ENCODE peak calls at places on chromosomes 7 and 10, in four cellular contexts. A is HCT116, S is HepG2, I is K562. N is an unnamed sample.

GRCh38 chr10:63622097-63622496 is 100.9 kb downstream of the REEP3 start:
- DNase-seq in A (no peak), S (no peak), I (no peak), N (no peak)

GRCh38 chr10:131099028-131099427 is 212.5 kb downstream of the TCERG1L start:
- DNase-seq in I (no peak), A (no peak), S (no peak), N (no peak)

GRCh38 chr10:35552622-35553342 is 52.4 kb upstream of the GJD4 start:
- DNase-seq in A (no peak), I (no peak), S (no peak), N (no peak)

GRCh38 chr10:110269641-110270318 is 34.9 kb downstream of the SMNDC1 start:
- DNase-seq in A (no peak), I (no peak), S (peak; percentile 59), N (no peak)

GRCh38 chr7:46681865-46682503 is 760.9 kb upstream of the IGFBP3 start:
- DNase-seq in I (no peak), S (no peak), A (no peak), N (no peak)

GRCh38 chr7:151851160-151851751 is 25.7 kb downstream of the PRKAG2 start:
- DNase-seq in A (no peak), I (no peak), S (no peak), N (no peak)

GRCh38 chr7:44646921-44647636 is 40.7 kb downstream of the OGDH start:
- DNase-seq in I (no peak), S (no peak), A (no peak), N (no peak)

GRCh38 chr10:28177944-28178637 is 124.8 kb downstream of the MPP7 start:
- DNase-seq in I (no peak), S (no peak), A (no peak), N (no peak)

GRCh38 chr7:43195256-43195655 is 82.8 kb downstream of the HECW1 start:
- DNase-seq in S (no peak), A (no peak), I (no peak), N (no peak)

GRCh38 chr10:23370106-23370505 is 25.5 kb upstream of the C10orf67 start:
- DNase-seq in A (no peak), I (no peak), S (no peak), N (no peak)

GRCh38 chr10:112539340-112539739 is 92.3 kb downstream of the VTI1A start:
- DNase-seq in I (no peak), A (peak; percentile 98), S (no peak), N (no peak)

GRCh38 chr10:63684257-63684936 is 163.2 kb downstream of the REEP3 start:
- DNase-seq in I (no peak), S (no peak), A (no peak), N (no peak)

DNA sequence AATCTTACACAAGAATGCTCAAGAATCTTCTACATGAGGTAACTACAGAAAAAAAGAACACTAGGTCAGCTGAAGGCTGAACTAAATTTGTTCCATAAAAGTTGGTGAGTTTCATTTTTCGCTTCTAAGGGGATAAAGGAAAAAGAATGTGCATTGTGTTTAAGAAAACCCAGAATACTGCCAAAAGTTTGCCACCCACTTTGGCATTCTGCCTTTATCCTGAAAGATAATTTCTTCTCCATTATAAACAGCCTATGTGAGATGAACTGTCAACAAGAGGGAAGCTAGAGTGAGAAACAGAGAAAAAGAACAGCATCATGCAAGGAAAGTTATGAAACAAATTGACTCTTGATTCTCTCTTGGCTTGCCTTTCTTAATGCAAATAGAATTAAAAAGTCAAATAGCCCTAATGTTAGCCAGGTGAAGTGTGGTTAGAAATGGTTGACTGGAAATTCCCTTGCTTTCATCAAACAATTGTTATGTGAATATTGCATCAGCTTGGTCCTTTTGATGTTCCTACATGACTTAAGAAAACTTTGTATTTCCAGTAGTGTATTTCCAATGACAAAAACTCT is 25.8 kb downstream of the STEAP1 start:
- DNase-seq in A (peak; percentile 66), I (no peak), S (peak; percentile 35), N (no peak)
- TF ChIP-seq TCF7L2 in A (peak; percentile 90), I (no peak), S (no peak), N (peak; percentile 76)

DNA sequence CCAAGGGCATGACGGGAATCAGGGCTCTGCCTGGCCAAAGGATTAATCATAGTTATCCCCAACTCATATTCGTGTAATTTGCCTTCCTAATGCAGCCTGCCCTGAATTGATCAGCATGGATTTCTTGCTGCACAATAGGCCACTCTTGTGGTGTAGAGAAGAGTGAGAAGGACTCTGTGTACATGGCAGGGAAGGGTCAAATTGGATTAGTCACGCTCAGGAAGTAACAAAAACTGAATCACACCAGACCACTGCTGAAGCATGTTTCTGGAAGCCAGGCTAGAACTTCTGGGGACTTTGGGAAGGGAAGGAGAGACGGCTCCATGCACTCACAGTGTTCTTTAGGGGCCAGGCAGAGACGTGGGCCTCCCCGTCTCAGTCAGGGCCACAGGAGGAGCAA is 227.1 kb downstream of the BUB3 start:
- DNase-seq in I (no peak), S (peak; percentile 3), A (no peak), N (no peak)
- TF ChIP-seq SIN3A in I (no peak), S (no peak), A (no peak), N (no peak)

GRCh38 chr7:85489498-85489897 is 302.6 kb upstream of the SEMA3D start:
- DNase-seq in S (no peak), I (no peak), A (peak; percentile 8), N (no peak)

GRCh38 chr7:85483205-85483604 is 296.3 kb upstream of the SEMA3D start:
- DNase-seq in S (no peak), I (no peak), A (no peak), N (no peak)

DNA sequence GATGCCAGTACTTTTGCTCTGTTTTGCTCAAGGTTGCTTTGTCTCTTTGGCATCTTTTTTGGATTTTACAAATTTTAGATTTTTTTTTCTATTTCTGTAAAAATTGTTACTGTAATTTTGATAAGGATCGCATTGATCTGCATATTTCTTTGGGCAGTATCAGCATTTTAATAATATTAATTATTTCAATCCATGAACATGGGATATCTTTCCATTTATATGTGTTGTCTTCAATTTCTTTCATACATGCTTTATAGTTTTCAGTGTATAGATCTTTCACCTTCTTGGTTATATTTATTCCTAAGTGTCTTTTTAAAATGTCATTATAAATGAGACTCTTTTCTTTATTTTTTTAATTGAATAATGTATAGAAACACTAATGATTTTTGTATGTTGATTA is 301.6 kb upstream of the SEMA3D start:
- DNase-seq in A (no peak), I (no peak), S (no peak), N (no peak)
- TF ChIP-seq TCF7L2 in A (no peak), I (no peak), S (no peak), N (no peak)

GRCh38 chr10:73850863-73851461 is 23.4 kb downstream of the CAMK2G start:
- DNase-seq in A (no peak), I (no peak), S (no peak), N (no peak)
- TF ChIP-seq SIN3A in A (no peak), I (no peak), S (no peak), N (no peak)

N was measured in Panc1.